ENCODE peak calls at places on chromosome 20, in seven cellular contexts. R is activated CD4-positive, alpha-beta T cell treated with anti-CD3 and anti-CD28 coated beads, Interleukin-2, amount 10 ng/mL, durations not matched to agents 7 days and 5 days; M is CD4-positive, alpha-beta T cell; K is HTR-8/SVneo; O is T-helper 1 cell; A is fibroblast of lung; S is right cardiac atrium. J is an unnamed sample.

GRCh38 chr20:1933465-1933870 is 38.3 kb downstream of the SIRPA start:
- DNase-seq in R (no peak), M (no peak), A (peak; percentile 61), K (no peak), O (no peak), S (peak; percentile 91), J (no peak)

GRCh38 chr20:4045741-4046140 is 30.4 kb upstream of the RNF24 start:
- DNase-seq in K (peak; percentile 86), R (no peak), A (peak; percentile 83), O (no peak), S (no peak), M (no peak), J (no peak)

GRCh38 chr20:23050847-23051627 is 1.6 kb upstream of the THBD start:
- DNase-seq in O (peak; percentile 48), A (peak; percentile 64), S (peak; percentile 94), M (no peak), K (peak; percentile 29), R (peak; percentile 32), J (no peak)

GRCh38 chr20:45111799-45112471 is 3.0 kb downstream of the WFDC5 start:
- DNase-seq in K (no peak), A (peak; percentile 11), S (no peak), R (peak; percentile 24), O (peak; percentile 20), M (no peak), J (no peak)

GRCh38 chr20:5001174-5002076 is at the start of gene SLC23A2:
- DNase-seq in O (peak; percentile 39), S (peak; percentile 80), K (peak; percentile 61), R (peak; percentile 50), A (peak; percentile 24), M (peak; percentile 29), J (peak; percentile 60)

GRCh38 chr20:34295284-34295683 is 7.9 kb downstream of the AHCY start:
- DNase-seq in S (no peak), M (no peak), A (no peak), K (no peak), O (no peak), R (no peak), J (no peak)

GRCh38 chr20:16115891-16116577 is 457.2 kb downstream of the KIF16B start:
- DNase-seq in K (no peak), O (no peak), R (no peak), M (no peak), A (no peak), S (peak; percentile 65), J (no peak)

GRCh38 chr20:5569021-5569420 is 181.2 kb upstream of the SHLD1 start:
- DNase-seq in A (peak; percentile 18), K (peak; percentile 48), M (peak; percentile 26), O (peak; percentile 55), R (peak; percentile 72), S (no peak), J (peak; percentile 57)

GRCh38 chr20:50169329-50169823 is 15.9 kb upstream of the PEDS1 start:
- DNase-seq in M (peak; percentile 71), S (peak; percentile 86), O (peak; percentile 72), K (peak; percentile 93), A (peak; percentile 57), R (peak; percentile 82), J (peak; percentile 72)

GRCh38 chr20:7346562-7346961 is 579.1 kb downstream of the BMP2 start:
- DNase-seq in K (no peak), A (no peak), S (no peak), R (no peak), O (no peak), M (no peak), J (no peak)

GRCh38 chr20:454951-455350 is 7.4 kb downstream of the TBC1D20 start:
- DNase-seq in R (no peak), M (no peak), S (no peak), O (no peak), A (no peak), K (no peak), J (no peak)

GRCh38 chr20:37237656-37238055 is 24.0 kb downstream of the GHRH start:
- DNase-seq in S (no peak), O (no peak), A (no peak), M (no peak), R (no peak), K (no peak), J (no peak)

GRCh38 chr20:37997516-37997915 is 35.7 kb downstream of the TTI1 start:
- DNase-seq in M (no peak), R (no peak), A (no peak), O (no peak), K (no peak), S (no peak), J (no peak)

GRCh38 chr20:39752235-39752876 is 790.2 kb downstream of the DHX35 start:
- DNase-seq in S (no peak), O (no peak), M (no peak), A (no peak), K (no peak), R (no peak), J (no peak)

GRCh38 chr20:50085481-50086365 is 27.2 kb downstream of the UBE2V1 start:
- DNase-seq in K (peak; percentile 96), R (peak; percentile 56), M (peak; percentile 15), A (peak; percentile 58), O (peak; percentile 43), S (peak; percentile 54), J (peak; percentile 13)

GRCh38 chr20:59002388-59002787 is 4.7 kb downstream of the CTSZ start:
- DNase-seq in R (no peak), K (no peak), A (no peak), S (no peak), O (no peak), M (no peak), J (no peak)

GRCh38 chr20:59669451-59669850 is 65.1 kb downstream of the PHACTR3 start:
- DNase-seq in M (no peak), O (no peak), A (no peak), K (no peak), S (no peak), R (no peak), J (no peak)

GRCh38 chr20:36408219-36408618 is 102.1 kb downstream of the DLGAP4 start:
- DNase-seq in A (no peak), S (no peak), O (no peak), M (no peak), R (no peak), K (peak; percentile 75), J (no peak)

GRCh38 chr20:41160686-41161085 is 23.3 kb downstream of the PLCG1 start:
- DNase-seq in S (no peak), A (no peak), M (no peak), K (no peak), O (no peak), R (no peak), J (no peak)

GRCh38 chr20:50190251-50191064 is at the start of gene CEBPB:
- DNase-seq in M (peak; percentile 79), O (peak; percentile 86), R (peak; percentile 88), K (peak; percentile 100), A (peak; percentile 78), S (peak; percentile 97), J (peak; percentile 83)

GRCh38 chr20:35311409-35311808 is 19.2 kb upstream of the FAM83C start:
- DNase-seq in M (no peak), K (no peak), S (no peak), A (peak; percentile 76), R (peak; percentile 33), O (peak; percentile 76), J (no peak)

GRCh38 chr20:6122111-6122872 is 538 bp downstream of the FERMT1 start:
- DNase-seq in A (peak; percentile 56), S (no peak), R (no peak), K (peak; percentile 20), M (no peak), O (no peak), J (no peak)

GRCh38 chr20:59526242-59527225 is 77.8 kb upstream of the PHACTR3 start:
- DNase-seq in O (no peak), R (no peak), K (peak; percentile 51), A (no peak), S (no peak), M (no peak), J (no peak)

GRCh38 chr20:17556842-17557674 is 12.8 kb upstream of the DSTN start:
- DNase-seq in M (no peak), R (no peak), K (no peak), S (peak; percentile 91), A (peak; percentile 68), O (no peak), J (no peak)

GRCh38 chr20:37564388-37565133 is 36.9 kb upstream of the BLCAP start:
- DNase-seq in S (peak; percentile 75), M (peak; percentile 6), A (no peak), R (peak; percentile 38), O (peak; percentile 7), K (peak; percentile 83), J (no peak)

GRCh38 chr20:35120012-35120701 is 27.0 kb downstream of the EDEM2 start:
- DNase-seq in A (peak; percentile 91), O (no peak), R (no peak), M (no peak), S (peak; percentile 57), K (no peak), J (no peak)